ENCODE peak calls at places on chromosomes 2 and 18, in seven cellular contexts. E, M, X, S, F, R and H are unnamed samples.

GRCh38 chr18:45836242-45837215 is 11.1 kb downstream of the SIGLEC15 start:
- DNase-seq in E (no peak), M (no peak), X (no peak), S (no peak), F (no peak), R (no peak), H (no peak)

GRCh38 chr2:11938196-11938595 is 191.8 kb downstream of the LPIN1 start:
- DNase-seq in E (peak), M (no peak), X (no peak), S (peak), F (peak), R (peak), H (no peak)

GRCh38 chr18:3025544-3025943 is 12.6 kb upstream of the LPIN2 start:
- DNase-seq in E (no peak), M (no peak), X (no peak), S (no peak), F (no peak), R (no peak), H (no peak)

GRCh38 chr2:8617048-8617447 is 64.8 kb upstream of the ID2 start:
- DNase-seq in E (no peak), M (no peak), X (no peak), S (no peak), F (no peak), R (no peak), H (no peak)

GRCh38 chr18:32219431-32219830 is 29.6 kb downstream of the MEP1B start:
- DNase-seq in E (no peak), M (no peak), X (no peak), S (no peak), F (no peak), R (no peak), H (no peak)

GRCh38 chr2:40287201-40287600 is 164.7 kb downstream of the SLC8A1 start:
- DNase-seq in E (no peak), M (no peak), X (no peak), S (no peak), F (peak), R (peak), H (no peak)

GRCh38 chr2:174951746-174952145 is 53.4 kb downstream of the CHN1 start:
- DNase-seq in E (no peak), M (peak), X (no peak), S (no peak), F (peak), R (peak), H (no peak)

GRCh38 chr18:57107141-57107832 is 39.6 kb upstream of the BOD1L2 start:
- DNase-seq in E (no peak), M (no peak), X (no peak), S (peak), F (peak), R (peak), H (no peak)

GRCh38 chr18:8800876-8801262 is 95.5 kb downstream of the MTCL1 start:
- DNase-seq in E (peak), M (no peak), X (no peak), S (no peak), F (no peak), R (no peak), H (no peak)

GRCh38 chr2:10337449-10337848 is 34.7 kb downstream of the HPCAL1 start:
- DNase-seq in E (no peak), M (no peak), X (no peak), S (no peak), F (no peak), R (no peak), H (no peak)

GRCh38 chr18:13984080-13984479 is 68.7 kb upstream of the MC2R start:
- DNase-seq in E (no peak), M (no peak), X (no peak), S (no peak), F (no peak), R (no peak), H (no peak)

GRCh38 chr2:128414351-128414750 is 95.7 kb upstream of the HS6ST1 start:
- DNase-seq in E (no peak), M (no peak), X (no peak), S (no peak), F (no peak), R (no peak), H (peak)

GRCh38 chr2:190451561-190452176 is 43.5 kb downstream of the MFSD6 start:
- DNase-seq in E (no peak), M (no peak), X (no peak), S (no peak), F (no peak), R (peak), H (no peak)

GRCh38 chr2:118032169-118033013 is 18.5 kb upstream of the CCDC93 start:
- DNase-seq in E (peak), M (no peak), X (peak), S (peak), F (peak), R (peak), H (no peak)

GRCh38 chr2:97673915-97674283 is 4.4 kb downstream of the C2orf92 start:
- DNase-seq in E (no peak), M (no peak), X (no peak), S (no peak), F (no peak), R (no peak), H (peak)

GRCh38 chr18:63131106-63131943 is 188.2 kb downstream of the BCL2 start:
- DNase-seq in E (peak), M (peak), X (peak), S (peak), F (peak), R (peak), H (no peak)

DNA sequence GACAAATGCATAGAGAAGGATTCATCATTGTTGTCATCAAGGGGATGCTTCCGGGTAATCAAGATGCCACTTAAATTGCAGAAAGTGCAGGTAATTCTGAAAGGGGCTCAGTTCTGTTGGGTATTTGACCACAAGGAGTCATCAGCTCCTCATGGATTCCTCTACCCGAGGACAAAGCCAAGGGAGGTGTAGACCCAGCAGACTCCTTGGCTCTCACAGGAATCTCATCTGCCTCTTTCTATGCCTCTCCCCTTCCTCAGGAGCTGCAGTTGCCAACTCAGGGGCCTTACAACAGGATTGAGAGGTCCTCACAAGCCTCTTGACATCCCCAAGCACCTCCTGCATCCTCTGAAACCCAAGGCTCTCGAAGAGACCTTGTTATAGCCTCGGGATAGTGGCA is 44.0 kb downstream of the ITGB6 start:
- DNase-seq in E (peak), M (no peak), X (no peak), S (no peak), F (no peak), R (peak), H (no peak)
- TF ChIP-seq CTCF in E (peak), M (no peak), X (no peak), S (no peak), F (no peak), R (no peak), H (no peak)

GRCh38 chr2:60439219-60439974 is 114.1 kb downstream of the BCL11A start:
- DNase-seq in E (no peak), M (no peak), X (no peak), S (peak), F (no peak), R (no peak), H (no peak)
- TF ChIP-seq CTCF in E (no peak), M (no peak), X (no peak), S (peak), F (peak), R (no peak), H (peak)

GRCh38 chr2:31151501-31151900 is 13.3 kb upstream of the GALNT14 start:
- DNase-seq in E (peak), M (no peak), X (no peak), S (no peak), F (no peak), R (no peak), H (no peak)
- TF ChIP-seq CTCF in E (peak), M (no peak), X (no peak), S (no peak), F (no peak), R (no peak), H (no peak)

GRCh38 chr2:79512442-79513401 is at the start of gene CTNNA2:
- DNase-seq in E (peak), M (no peak), X (no peak), S (peak), F (peak), R (peak), H (peak)
- TF ChIP-seq CTCF in E (peak), M (no peak), X (no peak), S (no peak), F (no peak), R (no peak), H (peak)

DNA sequence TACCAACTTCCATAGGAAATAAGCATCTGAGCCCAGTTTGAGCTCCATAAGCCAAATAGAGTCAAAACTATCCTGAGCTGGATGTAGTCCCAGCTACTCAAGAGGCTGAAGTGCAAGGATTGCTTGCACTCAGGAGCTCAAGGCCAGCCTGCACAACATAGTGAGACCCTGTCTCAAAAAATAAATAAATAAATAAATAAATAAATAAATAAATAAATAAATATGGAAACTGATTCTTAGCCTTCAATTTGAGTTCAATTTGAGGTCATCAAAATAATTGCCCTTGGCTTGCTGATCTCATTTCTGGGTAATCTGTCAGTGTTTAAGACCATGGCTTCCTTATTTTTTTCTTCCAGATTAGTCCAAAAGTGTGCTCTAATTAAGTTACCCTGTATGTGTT is 184.9 kb upstream of the CDH20 start:
- DNase-seq in E (no peak), M (no peak), X (no peak), S (no peak), F (no peak), R (no peak), H (no peak)
- TF ChIP-seq CTCF in E (no peak), M (no peak), X (no peak), S (no peak), F (no peak), R (no peak), H (no peak)

GRCh38 chr2:30481323-30481800 is 34.3 kb downstream of the LCLAT1 start:
- DNase-seq in E (no peak), M (no peak), X (no peak), S (peak), F (no peak), R (no peak), H (no peak)

GRCh38 chr2:30472326-30472725 is 25.3 kb downstream of the LCLAT1 start:
- DNase-seq in E (no peak), M (no peak), X (no peak), S (no peak), F (peak), R (no peak), H (no peak)

GRCh38 chr2:30475542-30475941 is 28.5 kb downstream of the LCLAT1 start:
- DNase-seq in E (no peak), M (no peak), X (no peak), S (no peak), F (no peak), R (no peak), H (no peak)

GRCh38 chr2:30480703-30481322 is 33.8 kb downstream of the LCLAT1 start:
- DNase-seq in E (no peak), M (no peak), X (no peak), S (peak), F (no peak), R (no peak), H (no peak)

GRCh38 chr2:30476636-30477035 is 29.6 kb downstream of the LCLAT1 start:
- DNase-seq in E (no peak), M (no peak), X (no peak), S (no peak), F (no peak), R (no peak), H (no peak)
- TF ChIP-seq CTCF in E (no peak), M (no peak), X (no peak), S (no peak), F (no peak), R (no peak), H (no peak)